ENCODE peak calls at places on chromosomes 3 and 15, in five cellular contexts. One of them, this sample, is unnamed.

GRCh38 chr3:40782086-40782721 is 257.4 kb downstream of the ZNF621 start:
- ATAC-seq in lower lobe of right lung: no peak
- ATAC-seq in aorta: no peak
- ATAC-seq in heart left ventricle: no peak
- ATAC-seq in upper lobe of right lung: peak; percentile 17
- ATAC-seq in this sample: no peak

GRCh38 chr15:96362759-96363678 is 32.5 kb downstream of the NR2F2 start:
- ATAC-seq in heart left ventricle: no peak
- ATAC-seq in aorta: no peak
- ATAC-seq in upper lobe of right lung: no peak
- ATAC-seq in lower lobe of right lung: no peak
- ATAC-seq in this sample: no peak

GRCh38 chr3:44568561-44568960 is 13.6 kb downstream of the ZKSCAN7 start:
- ATAC-seq in lower lobe of right lung: no peak
- ATAC-seq in heart left ventricle: no peak
- ATAC-seq in upper lobe of right lung: no peak
- ATAC-seq in aorta: no peak
- ATAC-seq in this sample: no peak

GRCh38 chr3:49248828-49249227 is 28.2 kb downstream of the C3orf62 start:
- ATAC-seq in upper lobe of right lung: peak; percentile 94
- ATAC-seq in aorta: peak; percentile 81
- ATAC-seq in lower lobe of right lung: peak; percentile 94
- ATAC-seq in heart left ventricle: peak; percentile 94
- ATAC-seq in this sample: peak; percentile 90

GRCh38 chr15:101675796-101676582 is 23.8 kb upstream of the TM2D3 start:
- ATAC-seq in heart left ventricle: peak; percentile 38
- ATAC-seq in aorta: no peak
- ATAC-seq in upper lobe of right lung: no peak
- ATAC-seq in lower lobe of right lung: peak; percentile 25
- ATAC-seq in this sample: no peak

GRCh38 chr3:189902230-189903186 is 218.2 kb downstream of the P3H2 start:
- ATAC-seq in heart left ventricle: peak; percentile 31
- ATAC-seq in aorta: no peak
- ATAC-seq in lower lobe of right lung: no peak
- ATAC-seq in upper lobe of right lung: no peak
- ATAC-seq in this sample: peak; percentile 19

GRCh38 chr15:63497642-63498100 is 6.7 kb upstream of the USP3 start:
- ATAC-seq in heart left ventricle: peak; percentile 61
- ATAC-seq in upper lobe of right lung: peak; percentile 75
- ATAC-seq in lower lobe of right lung: peak; percentile 76
- ATAC-seq in aorta: no peak
- ATAC-seq in this sample: no peak

GRCh38 chr15:57509965-57510364 is 81.7 kb upstream of the MYZAP start:
- ATAC-seq in lower lobe of right lung: no peak
- ATAC-seq in upper lobe of right lung: no peak
- ATAC-seq in aorta: no peak
- ATAC-seq in heart left ventricle: no peak
- ATAC-seq in this sample: no peak

GRCh38 chr3:98839846-98840245 is 61.6 kb downstream of the DCBLD2 start:
- ATAC-seq in aorta: no peak
- ATAC-seq in heart left ventricle: no peak
- ATAC-seq in upper lobe of right lung: no peak
- ATAC-seq in lower lobe of right lung: no peak
- ATAC-seq in this sample: no peak

GRCh38 chr3:14177580-14178246 is 688 bp downstream of the XPC start:
- ATAC-seq in heart left ventricle: peak; percentile 40
- ATAC-seq in aorta: no peak
- ATAC-seq in upper lobe of right lung: peak; percentile 30
- ATAC-seq in lower lobe of right lung: no peak
- ATAC-seq in this sample: no peak

GRCh38 chr3:35744419-35744818 is 105.1 kb downstream of the ARPP21 start:
- ATAC-seq in aorta: no peak
- ATAC-seq in lower lobe of right lung: no peak
- ATAC-seq in heart left ventricle: peak; percentile 36
- ATAC-seq in upper lobe of right lung: no peak
- ATAC-seq in this sample: no peak

GRCh38 chr15:59591372-59591771 is 20.2 kb upstream of the GCNT3 start:
- ATAC-seq in aorta: no peak
- ATAC-seq in lower lobe of right lung: no peak
- ATAC-seq in heart left ventricle: no peak
- ATAC-seq in upper lobe of right lung: no peak
- ATAC-seq in this sample: no peak

GRCh38 chr15:39599871-39600270 is 19.0 kb downstream of the THBS1 start:
- ATAC-seq in lower lobe of right lung: no peak
- ATAC-seq in upper lobe of right lung: no peak
- ATAC-seq in aorta: no peak
- ATAC-seq in heart left ventricle: no peak
- ATAC-seq in this sample: no peak

GRCh38 chr15:60704129-60704528 is 225.2 kb upstream of the ICE2 start:
- ATAC-seq in aorta: no peak
- ATAC-seq in upper lobe of right lung: peak; percentile 48
- ATAC-seq in heart left ventricle: no peak
- ATAC-seq in lower lobe of right lung: peak; percentile 47
- ATAC-seq in this sample: no peak

GRCh38 chr3:99016452-99016851 is 115.0 kb upstream of the DCBLD2 start:
- ATAC-seq in heart left ventricle: no peak
- ATAC-seq in aorta: no peak
- ATAC-seq in upper lobe of right lung: no peak
- ATAC-seq in lower lobe of right lung: no peak
- ATAC-seq in this sample: no peak

GRCh38 chr3:170484869-170485268 is 66.2 kb downstream of the CLDN11 start:
- ATAC-seq in aorta: no peak
- ATAC-seq in upper lobe of right lung: no peak
- ATAC-seq in heart left ventricle: no peak
- ATAC-seq in lower lobe of right lung: no peak
- ATAC-seq in this sample: no peak

GRCh38 chr3:24541935-24542334 is 47.3 kb upstream of the THRB start:
- ATAC-seq in heart left ventricle: no peak
- ATAC-seq in aorta: no peak
- ATAC-seq in lower lobe of right lung: no peak
- ATAC-seq in upper lobe of right lung: no peak
- ATAC-seq in this sample: no peak

GRCh38 chr3:135249186-135249585 is 454.1 kb downstream of the EPHB1 start:
- ATAC-seq in aorta: no peak
- ATAC-seq in heart left ventricle: peak; percentile 22
- ATAC-seq in upper lobe of right lung: no peak
- ATAC-seq in lower lobe of right lung: no peak
- ATAC-seq in this sample: no peak

GRCh38 chr3:17059966-17060560 is 175.3 kb downstream of the PLCL2 start:
- ATAC-seq in heart left ventricle: no peak
- ATAC-seq in lower lobe of right lung: no peak
- ATAC-seq in upper lobe of right lung: no peak
- ATAC-seq in aorta: no peak
- ATAC-seq in this sample: no peak

GRCh38 chr3:141065258-141065657 is 14.1 kb downstream of the SPSB4 start:
- ATAC-seq in lower lobe of right lung: no peak
- ATAC-seq in upper lobe of right lung: no peak
- ATAC-seq in aorta: no peak
- ATAC-seq in heart left ventricle: peak; percentile 17
- ATAC-seq in this sample: no peak

GRCh38 chr3:136381051-136381450 is 130.9 kb downstream of the PCCB start:
- ATAC-seq in aorta: no peak
- ATAC-seq in lower lobe of right lung: no peak
- ATAC-seq in upper lobe of right lung: no peak
- ATAC-seq in heart left ventricle: no peak
- ATAC-seq in this sample: no peak

GRCh38 chr3:4997946-4998345 is 18.7 kb downstream of the BHLHE40 start:
- ATAC-seq in heart left ventricle: no peak
- ATAC-seq in aorta: no peak
- ATAC-seq in lower lobe of right lung: no peak
- ATAC-seq in upper lobe of right lung: no peak
- ATAC-seq in this sample: no peak

GRCh38 chr3:135497979-135498378 is 467.5 kb upstream of the PPP2R3A start:
- ATAC-seq in upper lobe of right lung: no peak
- ATAC-seq in heart left ventricle: no peak
- ATAC-seq in aorta: no peak
- ATAC-seq in lower lobe of right lung: no peak
- ATAC-seq in this sample: no peak

GRCh38 chr3:196813903-196814302 is 53.8 kb upstream of the SENP5 start:
- ATAC-seq in aorta: no peak
- ATAC-seq in heart left ventricle: peak; percentile 89
- ATAC-seq in lower lobe of right lung: no peak
- ATAC-seq in upper lobe of right lung: no peak
- ATAC-seq in this sample: no peak

GRCh38 chr3:126034481-126035361 is 49.2 kb downstream of the SLC41A3 start:
- ATAC-seq in lower lobe of right lung: peak; percentile 20
- ATAC-seq in upper lobe of right lung: no peak
- ATAC-seq in aorta: no peak
- ATAC-seq in heart left ventricle: peak; percentile 14
- ATAC-seq in this sample: no peak

GRCh38 chr3:78867409-78868372 is 900.1 kb downstream of the ROBO1 start:
- ATAC-seq in upper lobe of right lung: no peak
- ATAC-seq in heart left ventricle: no peak
- ATAC-seq in aorta: no peak
- ATAC-seq in lower lobe of right lung: no peak
- ATAC-seq in this sample: no peak

GRCh38 chr15:60580650-60581415 is 101.9 kb upstream of the ICE2 start:
- ATAC-seq in upper lobe of right lung: no peak
- ATAC-seq in heart left ventricle: no peak
- ATAC-seq in aorta: no peak
- ATAC-seq in lower lobe of right lung: no peak
- ATAC-seq in this sample: no peak

GRCh38 chr3:163218336-163218735 is 1721.7 kb downstream of the OTOL1 start:
- ATAC-seq in upper lobe of right lung: no peak
- ATAC-seq in aorta: no peak
- ATAC-seq in lower lobe of right lung: no peak
- ATAC-seq in heart left ventricle: no peak
- ATAC-seq in this sample: no peak

DNA sequence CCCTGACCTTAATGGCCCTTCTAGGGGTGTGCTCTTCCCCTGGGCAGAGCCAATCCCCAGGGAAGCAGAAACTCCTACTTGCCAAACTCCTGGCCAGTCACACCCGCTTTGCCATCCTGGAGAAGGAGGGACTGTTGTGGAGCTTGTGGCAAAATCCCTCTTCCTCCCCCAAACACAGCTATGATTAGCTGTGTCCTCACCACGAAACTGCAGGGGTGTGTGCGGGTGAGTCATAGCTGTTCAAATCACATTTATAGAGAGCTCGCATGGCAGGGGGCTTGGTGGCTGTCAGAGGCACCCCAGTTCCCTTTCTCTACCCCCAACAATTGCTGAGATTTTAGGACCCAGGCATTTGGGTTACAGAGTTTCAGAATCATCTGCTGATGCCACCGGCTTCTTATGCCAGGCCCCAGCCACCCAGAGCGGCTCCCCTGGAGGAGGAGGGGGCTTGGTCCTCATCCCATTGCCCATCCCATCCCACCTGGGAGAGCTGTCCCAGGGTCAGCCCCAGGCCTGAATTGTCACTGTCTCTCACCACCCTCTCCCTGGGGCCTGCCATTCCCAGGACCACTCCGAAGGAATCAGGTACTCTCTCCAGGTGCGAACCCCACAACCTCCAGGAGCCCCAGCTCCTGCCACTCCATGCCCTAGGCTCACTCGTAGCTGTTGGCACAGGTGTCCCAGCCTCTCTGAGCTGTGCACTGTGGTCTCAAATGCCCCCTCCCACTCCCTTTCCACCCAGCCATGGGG is 28.8 kb upstream of the MAGEF1 start:
- ATAC-seq in aorta: peak; percentile 34
- ATAC-seq in heart left ventricle: no peak
- ATAC-seq in upper lobe of right lung: peak; percentile 44
- ATAC-seq in lower lobe of right lung: peak; percentile 20
- ATAC-seq in this sample: no peak
- H3K4me3 ChIP-seq in aorta: no peak overlapping the region
- H3K4me3 ChIP-seq in heart left ventricle: no peak overlapping the region
- H3K4me3 ChIP-seq in upper lobe of right lung: no peak overlapping the region
- H3K4me3 ChIP-seq in lower lobe of right lung: no peak overlapping the region
- H3K4me3 ChIP-seq in this sample: no peak overlapping the region

DNA sequence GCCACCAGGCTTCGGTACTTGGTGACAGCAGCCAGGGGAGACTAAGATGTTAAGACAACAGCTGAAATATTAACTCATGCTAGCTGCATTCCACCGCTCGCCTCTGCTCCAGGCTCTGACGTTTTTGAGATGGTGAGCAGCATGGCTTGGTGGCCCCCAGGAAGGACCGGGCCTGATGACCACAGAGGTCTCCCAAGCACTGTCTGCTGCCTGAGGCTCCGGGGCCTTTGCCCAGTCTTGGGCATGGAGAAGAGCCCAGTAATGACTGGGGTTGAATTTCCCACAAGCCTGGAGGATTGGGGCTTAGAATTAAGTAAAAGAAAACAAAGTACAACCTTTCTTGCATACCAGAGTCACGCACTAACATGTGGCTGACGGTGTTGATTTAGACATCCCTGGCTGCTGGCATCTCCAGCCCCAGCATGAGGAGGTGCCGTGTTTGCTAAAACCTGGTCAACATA is 243.6 kb upstream of the LYSMD4 start:
- ATAC-seq in aorta: no peak
- ATAC-seq in upper lobe of right lung: no peak
- ATAC-seq in lower lobe of right lung: no peak
- ATAC-seq in heart left ventricle: no peak
- ATAC-seq in this sample: no peak
- H3K9me3 ChIP-seq in aorta: no peaks in the 10 kb centered on the region
- H3K9me3 ChIP-seq in upper lobe of right lung: no peaks in the 10 kb centered on the region
- H3K9me3 ChIP-seq in lower lobe of right lung: no peaks in the 10 kb centered on the region
- H3K9me3 ChIP-seq in heart left ventricle: no peaks in the 10 kb centered on the region
- H3K9me3 ChIP-seq in this sample: no peaks in the 10 kb centered on the region

GRCh38 chr3:129577356-129577755 is 29.1 kb downstream of the PLXND1 start:
- ATAC-seq in lower lobe of right lung: peak; percentile 3
- ATAC-seq in aorta: no peak
- ATAC-seq in heart left ventricle: peak; percentile 53
- ATAC-seq in upper lobe of right lung: no peak
- ATAC-seq in this sample: peak; percentile 25
- H3K4me3 ChIP-seq in lower lobe of right lung: no peak overlapping the region
- H3K4me3 ChIP-seq in aorta: no peak overlapping the region
- H3K4me3 ChIP-seq in heart left ventricle: no peak overlapping the region
- H3K4me3 ChIP-seq in upper lobe of right lung: no peak overlapping the region
- H3K4me3 ChIP-seq in this sample: no peak overlapping the region

GRCh38 chr15:69926011-69926410 is 171.7 kb downstream of the TLE3 start:
- ATAC-seq in upper lobe of right lung: no peak
- ATAC-seq in lower lobe of right lung: no peak
- ATAC-seq in aorta: no peak
- ATAC-seq in heart left ventricle: no peak
- ATAC-seq in this sample: no peak

GRCh38 chr15:69924531-69924930 is 173.2 kb downstream of the TLE3 start:
- ATAC-seq in aorta: no peak
- ATAC-seq in upper lobe of right lung: no peak
- ATAC-seq in lower lobe of right lung: no peak
- ATAC-seq in heart left ventricle: no peak
- ATAC-seq in this sample: no peak

GRCh38 chr15:69930754-69931153 is 167.0 kb downstream of the TLE3 start:
- ATAC-seq in upper lobe of right lung: no peak
- ATAC-seq in lower lobe of right lung: no peak
- ATAC-seq in heart left ventricle: peak; percentile 66
- ATAC-seq in aorta: no peak
- ATAC-seq in this sample: no peak

GRCh38 chr15:69929905-69930630 is 167.6 kb downstream of the TLE3 start:
- ATAC-seq in heart left ventricle: no peak
- ATAC-seq in lower lobe of right lung: peak; percentile 56
- ATAC-seq in upper lobe of right lung: peak; percentile 65
- ATAC-seq in aorta: no peak
- ATAC-seq in this sample: no peak

DNA sequence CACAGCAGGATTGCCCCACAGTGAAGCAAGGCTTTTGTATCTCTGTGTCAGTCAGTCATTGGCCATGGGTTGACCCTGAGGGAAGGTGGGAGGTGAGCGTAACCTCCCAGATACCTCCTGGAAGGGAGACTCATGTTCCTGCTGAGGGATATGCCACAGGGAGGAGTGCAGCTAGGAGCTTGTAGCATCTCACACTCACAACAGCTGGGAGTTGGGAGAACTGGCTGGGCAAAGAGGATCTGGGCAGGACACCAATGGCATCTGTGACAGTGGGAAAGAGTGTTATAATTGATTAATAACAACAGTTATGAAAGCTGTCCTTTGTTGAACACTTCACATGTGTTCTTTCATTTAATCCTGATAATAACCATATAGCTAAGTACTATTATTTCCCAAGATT is 171.0 kb downstream of the TLE3 start:
- ATAC-seq in aorta: no peak
- ATAC-seq in lower lobe of right lung: no peak
- ATAC-seq in upper lobe of right lung: no peak
- ATAC-seq in heart left ventricle: no peak
- ATAC-seq in this sample: no peak
- H3K9me3 ChIP-seq in aorta: peaks cover 10% of the 10 kb centered on the region
- H3K9me3 ChIP-seq in lower lobe of right lung: peaks cover 12% of the 10 kb centered on the region
- H3K9me3 ChIP-seq in upper lobe of right lung: peaks cover 11% of the 10 kb centered on the region
- H3K9me3 ChIP-seq in heart left ventricle: peaks cover 19% of the 10 kb centered on the region
- H3K9me3 ChIP-seq in this sample: peaks cover 33% of the 10 kb centered on the region

This sample was measured in gastroesophageal sphincter.